ENCODE peak calls at places on chromosomes 7 and 10, in eight cellular contexts. One of them, this sample, is unnamed.

GRCh38 chr10:3542185-3542611 is 242.8 kb downstream of the KLF6 start:
- DNase-seq in RWPE1: peak; percentile 74
- DNase-seq in iPS-NIHi11: no peak
- DNase-seq in brain microvascular endothelial cell: peak; percentile 38
- DNase-seq in stimulated activated CD4-positive, alpha-beta T cell treated with anti-CD3 and anti-CD28 coated beads, TNF-alpha, amount 100 ng/mL, for 24 hours: no peak
- DNase-seq in lower lobe of right lung: no peak
- DNase-seq in PC-9: peak; percentile 80
- DNase-seq in NCI-H510A treated with DMSO at 0.1 percent for 48 hours: no peak
- DNase-seq in this sample: no peak

GRCh38 chr7:4282434-4283223 is 399.5 kb upstream of the FOXK1 start:
- DNase-seq in lower lobe of right lung: no peak
- DNase-seq in RWPE1: peak; percentile 94
- DNase-seq in brain microvascular endothelial cell: peak; percentile 0
- DNase-seq in iPS-NIHi11: no peak
- DNase-seq in stimulated activated CD4-positive, alpha-beta T cell treated with anti-CD3 and anti-CD28 coated beads, TNF-alpha, amount 100 ng/mL, for 24 hours: no peak
- DNase-seq in NCI-H510A treated with DMSO at 0.1 percent for 48 hours: no peak
- DNase-seq in PC-9: peak; percentile 64
- DNase-seq in this sample: no peak

GRCh38 chr10:79018591-79019011 is 50.2 kb upstream of the ZMIZ1 start:
- DNase-seq in RWPE1: peak; percentile 98
- DNase-seq in NCI-H510A treated with DMSO at 0.1 percent for 48 hours: peak; percentile 61
- DNase-seq in PC-9: no peak
- DNase-seq in lower lobe of right lung: peak; percentile 40
- DNase-seq in brain microvascular endothelial cell: no peak
- DNase-seq in iPS-NIHi11: no peak
- DNase-seq in stimulated activated CD4-positive, alpha-beta T cell treated with anti-CD3 and anti-CD28 coated beads, TNF-alpha, amount 100 ng/mL, for 24 hours: no peak
- DNase-seq in this sample: no peak

GRCh38 chr10:112790921-112791320 is 159.1 kb upstream of the TCF7L2 start:
- DNase-seq in stimulated activated CD4-positive, alpha-beta T cell treated with anti-CD3 and anti-CD28 coated beads, TNF-alpha, amount 100 ng/mL, for 24 hours: no peak
- DNase-seq in NCI-H510A treated with DMSO at 0.1 percent for 48 hours: no peak
- DNase-seq in brain microvascular endothelial cell: no peak
- DNase-seq in iPS-NIHi11: no peak
- DNase-seq in lower lobe of right lung: no peak
- DNase-seq in RWPE1: no peak
- DNase-seq in PC-9: no peak
- DNase-seq in this sample: no peak

GRCh38 chr10:85604136-85604725 is 762.4 kb downstream of the GRID1 start:
- DNase-seq in stimulated activated CD4-positive, alpha-beta T cell treated with anti-CD3 and anti-CD28 coated beads, TNF-alpha, amount 100 ng/mL, for 24 hours: no peak
- DNase-seq in PC-9: no peak
- DNase-seq in NCI-H510A treated with DMSO at 0.1 percent for 48 hours: no peak
- DNase-seq in brain microvascular endothelial cell: no peak
- DNase-seq in lower lobe of right lung: no peak
- DNase-seq in iPS-NIHi11: no peak
- DNase-seq in RWPE1: no peak
- DNase-seq in this sample: no peak

GRCh38 chr10:107409517-107409916 is 245.0 kb upstream of the SORCS1 start:
- DNase-seq in PC-9: no peak
- DNase-seq in RWPE1: peak; percentile 12
- DNase-seq in NCI-H510A treated with DMSO at 0.1 percent for 48 hours: no peak
- DNase-seq in brain microvascular endothelial cell: peak; percentile 1
- DNase-seq in stimulated activated CD4-positive, alpha-beta T cell treated with anti-CD3 and anti-CD28 coated beads, TNF-alpha, amount 100 ng/mL, for 24 hours: no peak
- DNase-seq in iPS-NIHi11: peak; percentile 8
- DNase-seq in lower lobe of right lung: no peak
- DNase-seq in this sample: no peak

GRCh38 chr7:149686001-149686400 is 87.4 kb downstream of the ZNF467 start:
- DNase-seq in brain microvascular endothelial cell: peak; percentile 15
- DNase-seq in lower lobe of right lung: no peak
- DNase-seq in iPS-NIHi11: no peak
- DNase-seq in NCI-H510A treated with DMSO at 0.1 percent for 48 hours: no peak
- DNase-seq in PC-9: peak; percentile 77
- DNase-seq in RWPE1: no peak
- DNase-seq in stimulated activated CD4-positive, alpha-beta T cell treated with anti-CD3 and anti-CD28 coated beads, TNF-alpha, amount 100 ng/mL, for 24 hours: no peak
- DNase-seq in this sample: no peak

GRCh38 chr7:13989138-13989943 is at the start of gene ETV1:
- DNase-seq in iPS-NIHi11: peak; percentile 75
- DNase-seq in brain microvascular endothelial cell: peak; percentile 74
- DNase-seq in stimulated activated CD4-positive, alpha-beta T cell treated with anti-CD3 and anti-CD28 coated beads, TNF-alpha, amount 100 ng/mL, for 24 hours: no peak
- DNase-seq in RWPE1: peak; percentile 75
- DNase-seq in NCI-H510A treated with DMSO at 0.1 percent for 48 hours: peak; percentile 81
- DNase-seq in lower lobe of right lung: peak; percentile 65
- DNase-seq in PC-9: peak; percentile 60
- DNase-seq in this sample: peak; percentile 49

GRCh38 chr7:134444961-134445315 is 14.0 kb downstream of the AKR1B1 start:
- DNase-seq in PC-9: no peak
- DNase-seq in RWPE1: no peak
- DNase-seq in NCI-H510A treated with DMSO at 0.1 percent for 48 hours: no peak
- DNase-seq in iPS-NIHi11: no peak
- DNase-seq in lower lobe of right lung: no peak
- DNase-seq in stimulated activated CD4-positive, alpha-beta T cell treated with anti-CD3 and anti-CD28 coated beads, TNF-alpha, amount 100 ng/mL, for 24 hours: no peak
- DNase-seq in brain microvascular endothelial cell: no peak
- DNase-seq in this sample: no peak

GRCh38 chr10:1022413-1022812 is 3.2 kb downstream of the IDI2 start:
- DNase-seq in NCI-H510A treated with DMSO at 0.1 percent for 48 hours: no peak
- DNase-seq in RWPE1: no peak
- DNase-seq in iPS-NIHi11: no peak
- DNase-seq in lower lobe of right lung: no peak
- DNase-seq in PC-9: no peak
- DNase-seq in stimulated activated CD4-positive, alpha-beta T cell treated with anti-CD3 and anti-CD28 coated beads, TNF-alpha, amount 100 ng/mL, for 24 hours: no peak
- DNase-seq in brain microvascular endothelial cell: no peak
- DNase-seq in this sample: no peak

GRCh38 chr7:119270045-119270464 is 1002.9 kb upstream of the KCND2 start:
- DNase-seq in stimulated activated CD4-positive, alpha-beta T cell treated with anti-CD3 and anti-CD28 coated beads, TNF-alpha, amount 100 ng/mL, for 24 hours: no peak
- DNase-seq in NCI-H510A treated with DMSO at 0.1 percent for 48 hours: peak; percentile 42
- DNase-seq in lower lobe of right lung: peak; percentile 51
- DNase-seq in iPS-NIHi11: peak; percentile 59
- DNase-seq in RWPE1: peak; percentile 19
- DNase-seq in brain microvascular endothelial cell: peak; percentile 67
- DNase-seq in PC-9: peak; percentile 58
- DNase-seq in this sample: peak; percentile 15

GRCh38 chr7:43933902-43934560 is 7.8 kb downstream of the UBE2D4 start:
- DNase-seq in NCI-H510A treated with DMSO at 0.1 percent for 48 hours: no peak
- DNase-seq in iPS-NIHi11: no peak
- DNase-seq in lower lobe of right lung: no peak
- DNase-seq in RWPE1: no peak
- DNase-seq in stimulated activated CD4-positive, alpha-beta T cell treated with anti-CD3 and anti-CD28 coated beads, TNF-alpha, amount 100 ng/mL, for 24 hours: no peak
- DNase-seq in PC-9: no peak
- DNase-seq in brain microvascular endothelial cell: no peak
- DNase-seq in this sample: no peak

GRCh38 chr10:14656052-14656451 is 118.6 kb downstream of the FAM107B start:
- DNase-seq in RWPE1: no peak
- DNase-seq in iPS-NIHi11: no peak
- DNase-seq in brain microvascular endothelial cell: no peak
- DNase-seq in lower lobe of right lung: no peak
- DNase-seq in NCI-H510A treated with DMSO at 0.1 percent for 48 hours: no peak
- DNase-seq in stimulated activated CD4-positive, alpha-beta T cell treated with anti-CD3 and anti-CD28 coated beads, TNF-alpha, amount 100 ng/mL, for 24 hours: no peak
- DNase-seq in PC-9: no peak
- DNase-seq in this sample: no peak

GRCh38 chr10:128808921-128809440 is 658.1 kb upstream of the MGMT start:
- DNase-seq in NCI-H510A treated with DMSO at 0.1 percent for 48 hours: no peak
- DNase-seq in stimulated activated CD4-positive, alpha-beta T cell treated with anti-CD3 and anti-CD28 coated beads, TNF-alpha, amount 100 ng/mL, for 24 hours: no peak
- DNase-seq in RWPE1: no peak
- DNase-seq in lower lobe of right lung: no peak
- DNase-seq in PC-9: no peak
- DNase-seq in iPS-NIHi11: no peak
- DNase-seq in brain microvascular endothelial cell: no peak
- DNase-seq in this sample: no peak

GRCh38 chr7:129800901-129801300 is 151.9 kb downstream of the UBE2H start:
- DNase-seq in stimulated activated CD4-positive, alpha-beta T cell treated with anti-CD3 and anti-CD28 coated beads, TNF-alpha, amount 100 ng/mL, for 24 hours: no peak
- DNase-seq in NCI-H510A treated with DMSO at 0.1 percent for 48 hours: no peak
- DNase-seq in PC-9: no peak
- DNase-seq in RWPE1: no peak
- DNase-seq in brain microvascular endothelial cell: no peak
- DNase-seq in iPS-NIHi11: no peak
- DNase-seq in lower lobe of right lung: no peak
- DNase-seq in this sample: no peak

GRCh38 chr7:41134242-41134872 is 568.5 kb downstream of the INHBA start:
- DNase-seq in PC-9: peak; percentile 44
- DNase-seq in stimulated activated CD4-positive, alpha-beta T cell treated with anti-CD3 and anti-CD28 coated beads, TNF-alpha, amount 100 ng/mL, for 24 hours: no peak
- DNase-seq in RWPE1: peak; percentile 38
- DNase-seq in iPS-NIHi11: no peak
- DNase-seq in brain microvascular endothelial cell: peak; percentile 5
- DNase-seq in lower lobe of right lung: no peak
- DNase-seq in NCI-H510A treated with DMSO at 0.1 percent for 48 hours: no peak
- DNase-seq in this sample: no peak

GRCh38 chr10:86306628-86307278 is 59.8 kb downstream of the GRID1 start:
- DNase-seq in lower lobe of right lung: no peak
- DNase-seq in stimulated activated CD4-positive, alpha-beta T cell treated with anti-CD3 and anti-CD28 coated beads, TNF-alpha, amount 100 ng/mL, for 24 hours: no peak
- DNase-seq in RWPE1: peak; percentile 34
- DNase-seq in PC-9: no peak
- DNase-seq in NCI-H510A treated with DMSO at 0.1 percent for 48 hours: no peak
- DNase-seq in iPS-NIHi11: peak; percentile 70
- DNase-seq in brain microvascular endothelial cell: peak; percentile 31
- DNase-seq in this sample: peak; percentile 7

GRCh38 chr10:82150123-82150900 is 275.3 kb downstream of the NRG3 start:
- DNase-seq in lower lobe of right lung: peak; percentile 56
- DNase-seq in NCI-H510A treated with DMSO at 0.1 percent for 48 hours: no peak
- DNase-seq in stimulated activated CD4-positive, alpha-beta T cell treated with anti-CD3 and anti-CD28 coated beads, TNF-alpha, amount 100 ng/mL, for 24 hours: no peak
- DNase-seq in PC-9: no peak
- DNase-seq in RWPE1: no peak
- DNase-seq in iPS-NIHi11: peak; percentile 69
- DNase-seq in brain microvascular endothelial cell: no peak
- DNase-seq in this sample: no peak

GRCh38 chr7:33040803-33041516 is 21.6 kb downstream of the NT5C3A start:
- DNase-seq in stimulated activated CD4-positive, alpha-beta T cell treated with anti-CD3 and anti-CD28 coated beads, TNF-alpha, amount 100 ng/mL, for 24 hours: peak; percentile 28
- DNase-seq in NCI-H510A treated with DMSO at 0.1 percent for 48 hours: no peak
- DNase-seq in PC-9: peak; percentile 61
- DNase-seq in brain microvascular endothelial cell: no peak
- DNase-seq in lower lobe of right lung: no peak
- DNase-seq in RWPE1: peak; percentile 73
- DNase-seq in iPS-NIHi11: peak; percentile 24
- DNase-seq in this sample: no peak

GRCh38 chr10:98460837-98461499 is 14.2 kb upstream of the HPS1 start:
- DNase-seq in iPS-NIHi11: no peak
- DNase-seq in RWPE1: peak; percentile 90
- DNase-seq in stimulated activated CD4-positive, alpha-beta T cell treated with anti-CD3 and anti-CD28 coated beads, TNF-alpha, amount 100 ng/mL, for 24 hours: no peak
- DNase-seq in PC-9: peak; percentile 82
- DNase-seq in brain microvascular endothelial cell: peak; percentile 93
- DNase-seq in lower lobe of right lung: no peak
- DNase-seq in NCI-H510A treated with DMSO at 0.1 percent for 48 hours: no peak
- DNase-seq in this sample: peak; percentile 80

GRCh38 chr10:26516540-26517101 is 78.5 kb downstream of the APBB1IP start:
- DNase-seq in iPS-NIHi11: no peak
- DNase-seq in brain microvascular endothelial cell: no peak
- DNase-seq in NCI-H510A treated with DMSO at 0.1 percent for 48 hours: no peak
- DNase-seq in stimulated activated CD4-positive, alpha-beta T cell treated with anti-CD3 and anti-CD28 coated beads, TNF-alpha, amount 100 ng/mL, for 24 hours: no peak
- DNase-seq in RWPE1: no peak
- DNase-seq in PC-9: no peak
- DNase-seq in lower lobe of right lung: no peak
- DNase-seq in this sample: no peak

GRCh38 chr10:34364253-34365037 is 450.7 kb downstream of the PARD3 start:
- DNase-seq in iPS-NIHi11: no peak
- DNase-seq in brain microvascular endothelial cell: no peak
- DNase-seq in lower lobe of right lung: no peak
- DNase-seq in RWPE1: no peak
- DNase-seq in stimulated activated CD4-positive, alpha-beta T cell treated with anti-CD3 and anti-CD28 coated beads, TNF-alpha, amount 100 ng/mL, for 24 hours: no peak
- DNase-seq in NCI-H510A treated with DMSO at 0.1 percent for 48 hours: no peak
- DNase-seq in PC-9: no peak
- DNase-seq in this sample: no peak

GRCh38 chr10:127550861-127551260 is 1.8 kb downstream of the NPS start:
- DNase-seq in NCI-H510A treated with DMSO at 0.1 percent for 48 hours: no peak
- DNase-seq in brain microvascular endothelial cell: no peak
- DNase-seq in RWPE1: no peak
- DNase-seq in lower lobe of right lung: no peak
- DNase-seq in PC-9: no peak
- DNase-seq in iPS-NIHi11: no peak
- DNase-seq in stimulated activated CD4-positive, alpha-beta T cell treated with anti-CD3 and anti-CD28 coated beads, TNF-alpha, amount 100 ng/mL, for 24 hours: no peak
- DNase-seq in this sample: no peak

GRCh38 chr7:49773939-49774458 is 561 bp downstream of the VWC2 start:
- DNase-seq in NCI-H510A treated with DMSO at 0.1 percent for 48 hours: no peak
- DNase-seq in RWPE1: no peak
- DNase-seq in iPS-NIHi11: peak; percentile 40
- DNase-seq in stimulated activated CD4-positive, alpha-beta T cell treated with anti-CD3 and anti-CD28 coated beads, TNF-alpha, amount 100 ng/mL, for 24 hours: no peak
- DNase-seq in PC-9: no peak
- DNase-seq in brain microvascular endothelial cell: no peak
- DNase-seq in lower lobe of right lung: no peak
- DNase-seq in this sample: no peak

GRCh38 chr7:85191383-85191782 is 4.5 kb upstream of the SEMA3D start:
- DNase-seq in lower lobe of right lung: no peak
- DNase-seq in RWPE1: peak; percentile 25
- DNase-seq in PC-9: no peak
- DNase-seq in stimulated activated CD4-positive, alpha-beta T cell treated with anti-CD3 and anti-CD28 coated beads, TNF-alpha, amount 100 ng/mL, for 24 hours: no peak
- DNase-seq in brain microvascular endothelial cell: no peak
- DNase-seq in iPS-NIHi11: peak; percentile 20
- DNase-seq in NCI-H510A treated with DMSO at 0.1 percent for 48 hours: no peak
- DNase-seq in this sample: peak; percentile 37

GRCh38 chr10:103578782-103579382 is 85.4 kb downstream of the NEURL1 start:
- DNase-seq in stimulated activated CD4-positive, alpha-beta T cell treated with anti-CD3 and anti-CD28 coated beads, TNF-alpha, amount 100 ng/mL, for 24 hours: no peak
- DNase-seq in PC-9: no peak
- DNase-seq in iPS-NIHi11: no peak
- DNase-seq in RWPE1: no peak
- DNase-seq in brain microvascular endothelial cell: no peak
- DNase-seq in NCI-H510A treated with DMSO at 0.1 percent for 48 hours: peak; percentile 78
- DNase-seq in lower lobe of right lung: no peak
- DNase-seq in this sample: no peak

GRCh38 chr7:139118234-139118802 is 8.8 kb upstream of the ZC3HAV1 start:
- DNase-seq in iPS-NIHi11: peak; percentile 24
- DNase-seq in stimulated activated CD4-positive, alpha-beta T cell treated with anti-CD3 and anti-CD28 coated beads, TNF-alpha, amount 100 ng/mL, for 24 hours: no peak
- DNase-seq in PC-9: peak; percentile 98
- DNase-seq in lower lobe of right lung: no peak
- DNase-seq in NCI-H510A treated with DMSO at 0.1 percent for 48 hours: no peak
- DNase-seq in brain microvascular endothelial cell: peak; percentile 45
- DNase-seq in RWPE1: peak; percentile 68
- DNase-seq in this sample: no peak

GRCh38 chr10:91575044-91575610 is 57.7 kb downstream of the PPP1R3C start:
- DNase-seq in iPS-NIHi11: no peak
- DNase-seq in brain microvascular endothelial cell: no peak
- DNase-seq in RWPE1: no peak
- DNase-seq in PC-9: no peak
- DNase-seq in NCI-H510A treated with DMSO at 0.1 percent for 48 hours: no peak
- DNase-seq in stimulated activated CD4-positive, alpha-beta T cell treated with anti-CD3 and anti-CD28 coated beads, TNF-alpha, amount 100 ng/mL, for 24 hours: no peak
- DNase-seq in lower lobe of right lung: no peak
- DNase-seq in this sample: no peak

GRCh38 chr10:78196964-78197363 is 163.3 kb downstream of the RPS24 start:
- DNase-seq in NCI-H510A treated with DMSO at 0.1 percent for 48 hours: no peak
- DNase-seq in brain microvascular endothelial cell: peak; percentile 36
- DNase-seq in lower lobe of right lung: no peak
- DNase-seq in iPS-NIHi11: no peak
- DNase-seq in stimulated activated CD4-positive, alpha-beta T cell treated with anti-CD3 and anti-CD28 coated beads, TNF-alpha, amount 100 ng/mL, for 24 hours: no peak
- DNase-seq in PC-9: no peak
- DNase-seq in RWPE1: peak; percentile 77
- DNase-seq in this sample: peak; percentile 34

This sample was measured in SJSA1.